ENCODE peak calls at places on chromosomes 11 and 22, in five cellular contexts. One of them, this sample, is unnamed.
A peak's percentile ranks its signal among the peaks of the same experiment; 100 is the strongest.

GRCh38 chr22:24473278-24473677 is 21.9 kb upstream of the UPB1 start:
- DNase-seq in uterus: no peak
- DNase-seq in left ventricle myocardium inferior: no peak
- DNase-seq in fibroblast of mammary gland: no peak
- DNase-seq in AG09309: no peak
- DNase-seq in this sample: no peak

GRCh38 chr11:46039990-46040389 is 81.3 kb downstream of the PHF21A start:
- DNase-seq in uterus: no peak
- DNase-seq in left ventricle myocardium inferior: no peak
- DNase-seq in fibroblast of mammary gland: peak; percentile 66
- DNase-seq in AG09309: peak; percentile 49
- DNase-seq in this sample: peak; percentile 92

GRCh38 chr11:57511741-57512430 is 3.6 kb downstream of the SLC43A1 start:
- DNase-seq in uterus: no peak
- DNase-seq in left ventricle myocardium inferior: no peak
- DNase-seq in fibroblast of mammary gland: no peak
- DNase-seq in AG09309: no peak
- DNase-seq in this sample: no peak

GRCh38 chr11:130612291-130612802 is 163.9 kb downstream of the ADAMTS15 start:
- DNase-seq in uterus: no peak
- DNase-seq in left ventricle myocardium inferior: no peak
- DNase-seq in fibroblast of mammary gland: peak; percentile 42
- DNase-seq in AG09309: no peak
- DNase-seq in this sample: no peak

GRCh38 chr22:49055406-49055805 is 772.3 kb downstream of the BRD1 start:
- DNase-seq in uterus: no peak
- DNase-seq in left ventricle myocardium inferior: no peak
- DNase-seq in fibroblast of mammary gland: no peak
- DNase-seq in AG09309: no peak
- DNase-seq in this sample: no peak

GRCh38 chr11:74373382-74373781 is 24.9 kb downstream of the PGM2L1 start:
- DNase-seq in uterus: no peak
- DNase-seq in left ventricle myocardium inferior: no peak
- DNase-seq in fibroblast of mammary gland: no peak
- DNase-seq in AG09309: no peak
- DNase-seq in this sample: no peak

GRCh38 chr22:50338042-50338573 is 5.0 kb upstream of the PPP6R2 start:
- DNase-seq in uterus: no peak
- DNase-seq in left ventricle myocardium inferior: no peak
- DNase-seq in fibroblast of mammary gland: no peak
- DNase-seq in AG09309: no peak
- DNase-seq in this sample: no peak

GRCh38 chr11:104222464-104222863 is 58.5 kb upstream of the PDGFD start:
- DNase-seq in uterus: no peak
- DNase-seq in left ventricle myocardium inferior: no peak
- DNase-seq in fibroblast of mammary gland: no peak
- DNase-seq in AG09309: no peak
- DNase-seq in this sample: no peak

GRCh38 chr11:82225930-82226329 is 507.7 kb downstream of the FAM181B start:
- DNase-seq in uterus: no peak
- DNase-seq in left ventricle myocardium inferior: no peak
- DNase-seq in fibroblast of mammary gland: no peak
- DNase-seq in AG09309: no peak
- DNase-seq in this sample: no peak

GRCh38 chr11:12137005-12137690 is 26.8 kb downstream of the MICAL2 start:
- DNase-seq in uterus: no peak
- DNase-seq in left ventricle myocardium inferior: no peak
- DNase-seq in fibroblast of mammary gland: no peak
- DNase-seq in AG09309: no peak
- DNase-seq in this sample: no peak

GRCh38 chr22:22074634-22075381 is 92.2 kb upstream of the TOP3B start:
- DNase-seq in uterus: no peak
- DNase-seq in left ventricle myocardium inferior: no peak
- DNase-seq in fibroblast of mammary gland: no peak
- DNase-seq in AG09309: no peak
- DNase-seq in this sample: no peak

GRCh38 chr22:47966316-47966715 is 1203.9 kb downstream of the TBC1D22A start:
- DNase-seq in uterus: no peak
- DNase-seq in left ventricle myocardium inferior: no peak
- DNase-seq in fibroblast of mammary gland: no peak
- DNase-seq in AG09309: no peak
- DNase-seq in this sample: no peak

GRCh38 chr11:12172493-12173013 is 62.2 kb downstream of the MICAL2 start:
- DNase-seq in uterus: no peak
- DNase-seq in left ventricle myocardium inferior: no peak
- DNase-seq in fibroblast of mammary gland: no peak
- DNase-seq in AG09309: no peak
- DNase-seq in this sample: no peak

GRCh38 chr11:42058794-42059193 is 599.3 kb upstream of the LRRC4C start:
- DNase-seq in uterus: no peak
- DNase-seq in left ventricle myocardium inferior: no peak
- DNase-seq in fibroblast of mammary gland: no peak
- DNase-seq in AG09309: no peak
- DNase-seq in this sample: no peak

GRCh38 chr11:38014405-38014804 is 1416.4 kb upstream of the RAG2 start:
- DNase-seq in uterus: no peak
- DNase-seq in left ventricle myocardium inferior: no peak
- DNase-seq in fibroblast of mammary gland: peak; percentile 8
- DNase-seq in AG09309: no peak
- DNase-seq in this sample: peak; percentile 96

GRCh38 chr11:91790346-91790745 is 434.3 kb upstream of the FAT3 start:
- DNase-seq in uterus: no peak
- DNase-seq in left ventricle myocardium inferior: no peak
- DNase-seq in fibroblast of mammary gland: no peak
- DNase-seq in AG09309: no peak
- DNase-seq in this sample: no peak

GRCh38 chr11:118042791-118043190 is 34.1 kb upstream of the TMPRSS4 start:
- DNase-seq in uterus: no peak
- DNase-seq in left ventricle myocardium inferior: no peak
- DNase-seq in fibroblast of mammary gland: no peak
- DNase-seq in AG09309: no peak
- DNase-seq in this sample: no peak

GRCh38 chr11:2761131-2762030 is 61.6 kb upstream of the KCNQ1OT1 start:
- DNase-seq in uterus: no peak
- DNase-seq in left ventricle myocardium inferior: no peak
- DNase-seq in fibroblast of mammary gland: no peak
- DNase-seq in AG09309: no peak
- DNase-seq in this sample: no peak

GRCh38 chr11:33488971-33489370 is 211.7 kb downstream of the C11orf91 start:
- DNase-seq in uterus: no peak
- DNase-seq in left ventricle myocardium inferior: no peak
- DNase-seq in fibroblast of mammary gland: no peak
- DNase-seq in AG09309: no peak
- DNase-seq in this sample: no peak

GRCh38 chr22:39814899-39815298 is 78.7 kb downstream of the ENTHD1 start:
- DNase-seq in uterus: no peak
- DNase-seq in left ventricle myocardium inferior: no peak
- DNase-seq in fibroblast of mammary gland: peak; percentile 68
- DNase-seq in AG09309: no peak
- DNase-seq in this sample: no peak

GRCh38 chr11:77147668-77148321 is 19.7 kb downstream of the MYO7A start:
- DNase-seq in uterus: no peak
- DNase-seq in left ventricle myocardium inferior: no peak
- DNase-seq in fibroblast of mammary gland: no peak
- DNase-seq in AG09309: no peak
- DNase-seq in this sample: peak; percentile 27

GRCh38 chr11:117354550-117354949 is 26.9 kb downstream of the CEP164 start:
- DNase-seq in uterus: no peak
- DNase-seq in left ventricle myocardium inferior: no peak
- DNase-seq in fibroblast of mammary gland: no peak
- DNase-seq in AG09309: no peak
- DNase-seq in this sample: no peak

GRCh38 chr22:23075525-23076216 is 5.4 kb downstream of the GNAZ start:
- DNase-seq in uterus: no peak
- DNase-seq in left ventricle myocardium inferior: no peak
- DNase-seq in fibroblast of mammary gland: no peak
- DNase-seq in AG09309: no peak
- DNase-seq in this sample: no peak

GRCh38 chr22:29055192-29055830 is 6.3 kb downstream of the C22orf31 start:
- DNase-seq in uterus: no peak
- DNase-seq in left ventricle myocardium inferior: no peak
- DNase-seq in fibroblast of mammary gland: no peak
- DNase-seq in AG09309: no peak
- DNase-seq in this sample: no peak

GRCh38 chr11:128226106-128226716 is 361.1 kb downstream of the ETS1 start:
- DNase-seq in uterus: no peak
- DNase-seq in left ventricle myocardium inferior: no peak
- DNase-seq in fibroblast of mammary gland: no peak
- DNase-seq in AG09309: no peak
- DNase-seq in this sample: no peak

GRCh38 chr11:75233688-75234295 is 6.8 kb upstream of the TPBGL start:
- DNase-seq in uterus: no peak
- DNase-seq in left ventricle myocardium inferior: no peak
- DNase-seq in fibroblast of mammary gland: peak; percentile 55
- DNase-seq in AG09309: peak; percentile 3
- DNase-seq in this sample: peak; percentile 42

GRCh38 chr11:10503777-10504176 is 37.2 kb downstream of the RNF141 start:
- DNase-seq in uterus: no peak
- DNase-seq in left ventricle myocardium inferior: no peak
- DNase-seq in fibroblast of mammary gland: no peak
- DNase-seq in AG09309: no peak
- DNase-seq in this sample: no peak

GRCh38 chr11:61281581-61282250 is 13.4 kb downstream of the VWCE start:
- DNase-seq in uterus: peak; percentile 48
- DNase-seq in left ventricle myocardium inferior: peak; percentile 27
- DNase-seq in fibroblast of mammary gland: no peak
- DNase-seq in AG09309: no peak
- DNase-seq in this sample: no peak

GRCh38 chr22:19174106-19175025 is 4.2 kb downstream of the SLC25A1 start:
- DNase-seq in uterus: no peak
- DNase-seq in left ventricle myocardium inferior: no peak
- DNase-seq in fibroblast of mammary gland: peak; percentile 92
- DNase-seq in AG09309: peak; percentile 29
- DNase-seq in this sample: peak; percentile 11

GRCh38 chr22:19175602-19176174 is 2.8 kb downstream of the SLC25A1 start:
- DNase-seq in uterus: no peak
- DNase-seq in left ventricle myocardium inferior: no peak
- DNase-seq in fibroblast of mammary gland: no peak
- DNase-seq in AG09309: no peak
- DNase-seq in this sample: no peak

GRCh38 chr22:19172213-19173046 is 6.1 kb downstream of the SLC25A1 start:
- DNase-seq in uterus: no peak
- DNase-seq in left ventricle myocardium inferior: no peak
- DNase-seq in fibroblast of mammary gland: no peak
- DNase-seq in AG09309: no peak
- DNase-seq in this sample: no peak

GRCh38 chr22:19175026-19175601 is 3.4 kb downstream of the SLC25A1 start:
- DNase-seq in uterus: no peak
- DNase-seq in left ventricle myocardium inferior: no peak
- DNase-seq in fibroblast of mammary gland: no peak
- DNase-seq in AG09309: no peak
- DNase-seq in this sample: no peak

DNA sequence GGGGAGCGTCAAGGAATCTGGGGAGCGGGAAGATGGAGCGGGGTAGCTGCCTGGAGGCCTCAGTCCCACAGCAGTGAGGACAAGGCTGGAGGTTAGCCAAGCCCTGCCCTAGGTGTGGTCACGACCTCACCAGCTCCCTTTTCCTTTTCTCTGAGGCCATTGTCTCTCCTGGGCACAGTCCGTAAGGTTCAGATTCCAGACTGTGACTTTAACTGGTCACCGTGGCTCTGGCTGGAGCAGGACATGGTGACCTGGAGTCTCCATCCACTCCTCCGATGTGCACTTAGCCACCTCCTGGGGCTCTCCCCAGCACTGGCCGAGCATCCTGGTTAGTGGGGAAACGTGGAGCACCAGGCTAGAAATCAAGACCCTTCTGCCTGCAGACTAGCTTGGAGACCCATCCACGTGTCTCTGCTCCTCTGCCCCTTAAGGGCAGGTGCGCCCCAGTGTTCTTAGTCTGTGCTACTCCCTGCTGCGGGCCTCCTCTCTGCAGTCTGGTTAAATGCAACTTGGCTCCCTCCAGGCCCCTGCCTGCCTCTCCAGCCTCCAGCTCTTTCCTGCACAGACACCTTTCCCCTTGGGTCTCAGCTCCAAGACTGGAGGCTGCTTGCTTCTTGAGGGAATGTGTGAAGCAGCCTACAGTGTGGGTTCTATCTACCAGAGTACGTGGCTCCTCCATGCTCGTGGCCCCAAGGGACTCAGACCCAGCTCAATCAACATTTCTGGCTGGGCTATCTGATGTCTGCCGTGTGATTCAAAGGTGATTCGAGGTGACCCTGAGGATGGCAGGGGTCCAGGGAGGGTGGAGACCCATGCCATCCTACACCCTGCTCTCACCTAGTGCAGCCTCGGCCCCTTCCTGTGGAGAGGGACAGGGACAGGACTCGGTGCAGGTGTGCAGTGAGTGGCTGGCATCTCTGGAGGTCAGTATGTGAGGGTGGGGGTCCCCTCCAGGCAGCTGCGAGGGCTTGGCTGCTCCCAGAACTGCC is 5.2 kb downstream of the SLC25A1 start:
- DNase-seq in uterus: no peak
- DNase-seq in left ventricle myocardium inferior: no peak
- DNase-seq in fibroblast of mammary gland: peak; percentile 25
- DNase-seq in AG09309: no peak
- DNase-seq in this sample: no peak
- H3K4me3 ChIP-seq in uterus: no peak overlapping the region
- H3K4me3 ChIP-seq in left ventricle myocardium inferior: no peak overlapping the region
- H3K4me3 ChIP-seq in fibroblast of mammary gland: peak overlapping the region; percentile 90
- H3K4me3 ChIP-seq in AG09309: peak overlapping the region; percentile 95
- H3K4me3 ChIP-seq in this sample: peak overlapping the region; percentile 98

GRCh38 chr22:17580461-17581031 is 17.2 kb downstream of the SLC25A18 start:
- DNase-seq in uterus: no peak
- DNase-seq in left ventricle myocardium inferior: no peak
- DNase-seq in fibroblast of mammary gland: no peak
- DNase-seq in AG09309: no peak
- DNase-seq in this sample: no peak
- TF ChIP-seq CTCF in uterus: no peak
- TF ChIP-seq CTCF in left ventricle myocardium inferior: no peak
- TF ChIP-seq CTCF in fibroblast of mammary gland: no peak
- TF ChIP-seq CTCF in AG09309: no peak
- TF ChIP-seq CTCF in this sample: no peak

GRCh38 chr22:30575011-30575671 is 676 bp upstream of the GAL3ST1 start:
- DNase-seq in uterus: peak; percentile 46
- DNase-seq in left ventricle myocardium inferior: peak; percentile 30
- DNase-seq in fibroblast of mammary gland: peak; percentile 46
- DNase-seq in AG09309: peak; percentile 57
- DNase-seq in this sample: no peak
- H3K4me3 ChIP-seq in uterus: peak overlapping the region; percentile 20
- H3K4me3 ChIP-seq in left ventricle myocardium inferior: peak overlapping the region; percentile 32
- H3K4me3 ChIP-seq in fibroblast of mammary gland: no peak overlapping the region
- H3K4me3 ChIP-seq in AG09309: no peak overlapping the region
- H3K4me3 ChIP-seq in this sample: peak overlapping the region; percentile 14

GRCh38 chr11:43507171-43507570 is 148.5 kb downstream of the TTC17 start:
- DNase-seq in uterus: no peak
- DNase-seq in left ventricle myocardium inferior: no peak
- DNase-seq in fibroblast of mammary gland: no peak
- DNase-seq in AG09309: no peak
- DNase-seq in this sample: no peak

GRCh38 chr11:43505171-43505570 is 146.5 kb downstream of the TTC17 start:
- DNase-seq in uterus: no peak
- DNase-seq in left ventricle myocardium inferior: no peak
- DNase-seq in fibroblast of mammary gland: no peak
- DNase-seq in AG09309: no peak
- DNase-seq in this sample: no peak

GRCh38 chr11:43508511-43508918 is 149.8 kb downstream of the TTC17 start:
- DNase-seq in uterus: no peak
- DNase-seq in left ventricle myocardium inferior: no peak
- DNase-seq in fibroblast of mammary gland: peak; percentile 76
- DNase-seq in AG09309: peak; percentile 46
- DNase-seq in this sample: peak; percentile 4

GRCh38 chr11:43504316-43504950 is 145.7 kb downstream of the TTC17 start:
- DNase-seq in uterus: no peak
- DNase-seq in left ventricle myocardium inferior: no peak
- DNase-seq in fibroblast of mammary gland: peak; percentile 35
- DNase-seq in AG09309: no peak
- DNase-seq in this sample: no peak

GRCh38 chr11:43503417-43503816 is 144.7 kb downstream of the TTC17 start:
- DNase-seq in uterus: no peak
- DNase-seq in left ventricle myocardium inferior: no peak
- DNase-seq in fibroblast of mammary gland: no peak
- DNase-seq in AG09309: no peak
- DNase-seq in this sample: no peak
- TF ChIP-seq CTCF in uterus: no peak
- TF ChIP-seq CTCF in left ventricle myocardium inferior: no peak
- TF ChIP-seq CTCF in fibroblast of mammary gland: no peak
- TF ChIP-seq CTCF in AG09309: peak; percentile 29
- TF ChIP-seq CTCF in this sample: no peak

This sample was measured in astrocyte of the cerebellum.